ENCODE peak calls at places on chromosomes 1 and 21, in four cellular contexts. One of them, this sample, is unnamed. For H3K36me3, the result is how much of the 10 kb centered on the place peaks cover.

GRCh38 chr1:59696421-59697115 is 118.2 kb upstream of the HOOK1 start:
- DNase-seq in ovary: no peak
- DNase-seq in mesendoderm: no peak
- DNase-seq in spleen: no peak
- DNase-seq in this sample: no peak

GRCh38 chr1:93905734-93906133 is 3.5 kb downstream of the GCLM start:
- DNase-seq in mesendoderm: no peak
- DNase-seq in ovary: no peak
- DNase-seq in spleen: no peak
- DNase-seq in this sample: no peak

GRCh38 chr1:167949770-167950169 is 12.9 kb upstream of the MPC2 start:
- DNase-seq in spleen: no peak
- DNase-seq in mesendoderm: no peak
- DNase-seq in ovary: no peak
- DNase-seq in this sample: no peak

GRCh38 chr1:201880928-201881571 is 7.6 kb upstream of the SHISA4 start:
- DNase-seq in mesendoderm: no peak
- DNase-seq in spleen: no peak
- DNase-seq in ovary: no peak
- DNase-seq in this sample: no peak

GRCh38 chr1:30373471-30374399 is 349.6 kb downstream of the MATN1 start:
- DNase-seq in spleen: no peak
- DNase-seq in ovary: no peak
- DNase-seq in mesendoderm: no peak
- DNase-seq in this sample: no peak

GRCh38 chr1:41493117-41493536 is 8.6 kb upstream of the EDN2 start:
- DNase-seq in spleen: no peak
- DNase-seq in mesendoderm: no peak
- DNase-seq in ovary: no peak
- DNase-seq in this sample: no peak

GRCh38 chr1:244319283-244320132 is 132.2 kb downstream of the ADSS2 start:
- DNase-seq in ovary: no peak
- DNase-seq in spleen: no peak
- DNase-seq in mesendoderm: no peak
- DNase-seq in this sample: peak

GRCh38 chr1:117116784-117117130 is 4.8 kb downstream of the TRIM45 start:
- DNase-seq in spleen: no peak
- DNase-seq in mesendoderm: no peak
- DNase-seq in ovary: no peak
- DNase-seq in this sample: no peak

GRCh38 chr1:54107131-54107530 is 45.7 kb downstream of the CDCP2 start:
- DNase-seq in spleen: no peak
- DNase-seq in mesendoderm: peak
- DNase-seq in ovary: no peak
- DNase-seq in this sample: no peak

GRCh38 chr1:169160845-169161511 is 54.5 kb downstream of the ATP1B1 start:
- DNase-seq in mesendoderm: no peak
- DNase-seq in ovary: no peak
- DNase-seq in spleen: no peak
- DNase-seq in this sample: no peak

GRCh38 chr1:88922214-88922613 is 30.8 kb upstream of the GTF2B start:
- DNase-seq in mesendoderm: peak
- DNase-seq in ovary: no peak
- DNase-seq in spleen: no peak
- DNase-seq in this sample: no peak

GRCh38 chr21:41048636-41049035 is 119.3 kb upstream of the BACE2 start:
- DNase-seq in spleen: no peak
- DNase-seq in mesendoderm: no peak
- DNase-seq in ovary: no peak
- DNase-seq in this sample: no peak

GRCh38 chr1:215263636-215264035 is 181.1 kb downstream of the KCNK2 start:
- DNase-seq in mesendoderm: no peak
- DNase-seq in ovary: no peak
- DNase-seq in spleen: no peak
- DNase-seq in this sample: no peak

GRCh38 chr1:205324781-205325180 is 3.2 kb upstream of the NUAK2 start:
- DNase-seq in ovary: no peak
- DNase-seq in mesendoderm: peak
- DNase-seq in spleen: no peak
- DNase-seq in this sample: no peak

GRCh38 chr1:92186081-92186480 is 31.6 kb upstream of the C1orf146 start:
- DNase-seq in ovary: no peak
- DNase-seq in spleen: no peak
- DNase-seq in mesendoderm: no peak
- DNase-seq in this sample: no peak

GRCh38 chr1:227234998-227235405 is 83.3 kb downstream of the CDC42BPA start:
- DNase-seq in ovary: no peak
- DNase-seq in mesendoderm: peak
- DNase-seq in spleen: no peak
- DNase-seq in this sample: no peak

GRCh38 chr1:40143891-40144575 is 17.2 kb upstream of the RLF start:
- DNase-seq in ovary: peak
- DNase-seq in spleen: no peak
- DNase-seq in mesendoderm: peak
- DNase-seq in this sample: peak

GRCh38 chr1:151371744-151372410 is 628 bp downstream of the SELENBP1 start:
- DNase-seq in ovary: peak
- DNase-seq in spleen: no peak
- DNase-seq in mesendoderm: no peak
- DNase-seq in this sample: no peak

GRCh38 chr1:218401896-218402770 is 57.0 kb downstream of the TGFB2 start:
- DNase-seq in ovary: no peak
- DNase-seq in mesendoderm: no peak
- DNase-seq in spleen: no peak
- DNase-seq in this sample: no peak

GRCh38 chr1:184152502-184152901 is 101.0 kb downstream of the TSEN15 start:
- DNase-seq in spleen: no peak
- DNase-seq in ovary: no peak
- DNase-seq in mesendoderm: no peak
- DNase-seq in this sample: no peak

GRCh38 chr1:54253480-54253879 is 53.5 kb downstream of the MRPL37 start:
- DNase-seq in ovary: no peak
- DNase-seq in mesendoderm: peak
- DNase-seq in spleen: no peak
- DNase-seq in this sample: no peak

GRCh38 chr1:22914633-22915217 is 57.9 kb downstream of the LACTBL1 start:
- DNase-seq in mesendoderm: peak
- DNase-seq in ovary: no peak
- DNase-seq in spleen: no peak
- DNase-seq in this sample: no peak

GRCh38 chr1:222225171-222225570 is 322.7 kb downstream of the HHIPL2 start:
- DNase-seq in spleen: no peak
- DNase-seq in mesendoderm: no peak
- DNase-seq in ovary: no peak
- DNase-seq in this sample: no peak

GRCh38 chr1:41221995-41222991 is 19.8 kb downstream of the SCMH1 start:
- DNase-seq in ovary: no peak
- DNase-seq in spleen: no peak
- DNase-seq in mesendoderm: no peak
- DNase-seq in this sample: no peak

GRCh38 chr21:46188226-46189212 is 4.3 kb upstream of the SPATC1L start:
- DNase-seq in spleen: no peak
- DNase-seq in ovary: no peak
- DNase-seq in mesendoderm: peak
- DNase-seq in this sample: no peak

GRCh38 chr21:40671721-40672120 is 175.2 kb downstream of the DSCAM start:
- DNase-seq in ovary: no peak
- DNase-seq in mesendoderm: no peak
- DNase-seq in spleen: no peak
- DNase-seq in this sample: no peak

GRCh38 chr1:115475901-115476300 is 137.9 kb upstream of the NGF start:
- DNase-seq in spleen: no peak
- DNase-seq in mesendoderm: no peak
- DNase-seq in ovary: no peak
- DNase-seq in this sample: no peak

GRCh38 chr1:27973771-27974452 is 14.1 kb downstream of the XKR8 start:
- DNase-seq in spleen: no peak
- DNase-seq in ovary: no peak
- DNase-seq in mesendoderm: no peak
- DNase-seq in this sample: no peak

DNA sequence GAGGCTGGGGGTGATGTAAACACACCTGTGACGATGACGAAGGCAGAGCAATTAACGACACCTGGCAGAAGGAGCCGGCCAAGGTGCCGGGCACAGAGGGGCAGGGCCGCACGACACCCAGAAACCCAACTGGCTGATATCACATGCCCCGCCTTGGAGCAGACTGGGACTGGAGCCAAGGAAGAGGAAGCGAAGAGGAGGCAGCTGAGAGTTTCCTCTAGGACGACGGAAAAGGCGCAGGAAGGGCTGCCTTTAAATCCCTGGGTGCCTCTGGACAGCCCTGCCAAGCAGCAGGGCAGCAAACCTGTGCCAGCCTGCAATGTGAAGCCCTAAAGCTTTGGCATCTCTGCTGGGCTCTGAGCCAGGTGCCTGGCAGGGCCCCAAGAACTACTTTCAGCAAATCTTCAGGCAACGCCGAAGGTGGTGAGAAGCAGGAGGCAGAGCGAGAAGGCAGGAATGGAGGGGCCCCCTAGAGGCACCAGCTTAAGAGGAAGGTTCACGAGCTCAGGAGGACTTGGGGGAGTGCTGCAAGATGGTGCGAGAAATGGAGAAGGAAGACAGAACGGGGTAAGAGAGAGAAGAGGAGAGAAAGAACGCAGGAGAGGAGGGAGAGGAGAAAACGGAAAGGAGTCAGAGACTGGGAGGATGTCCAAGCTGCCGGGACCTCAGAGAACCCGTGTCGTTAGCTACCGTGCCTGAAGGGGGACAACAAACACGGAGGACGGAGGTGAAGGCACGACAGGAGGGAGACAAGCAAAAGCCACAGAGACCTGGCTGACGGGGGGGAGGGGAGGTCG is 25.3 kb upstream of the PEF1 start:
- DNase-seq in ovary: peak
- DNase-seq in spleen: no peak
- DNase-seq in mesendoderm: peak
- DNase-seq in this sample: peak
- H3K27ac ChIP-seq in ovary: peak
- H3K27ac ChIP-seq in spleen: no peak
- H3K27ac ChIP-seq in mesendoderm: no peak
- H3K27ac ChIP-seq in this sample: no peak

GRCh38 chr1:47722909-47723580 is 274.1 kb downstream of the TRABD2B start:
- DNase-seq in ovary: no peak
- DNase-seq in mesendoderm: no peak
- DNase-seq in spleen: no peak
- DNase-seq in this sample: no peak

GRCh38 chr1:47725732-47726495 is 271.3 kb downstream of the TRABD2B start:
- DNase-seq in spleen: peak
- DNase-seq in mesendoderm: peak
- DNase-seq in ovary: peak
- DNase-seq in this sample: peak

GRCh38 chr1:47726496-47726855 is 270.7 kb downstream of the TRABD2B start:
- DNase-seq in mesendoderm: no peak
- DNase-seq in spleen: no peak
- DNase-seq in ovary: no peak
- DNase-seq in this sample: no peak

GRCh38 chr1:47725000-47725731 is 272.0 kb downstream of the TRABD2B start:
- DNase-seq in mesendoderm: peak
- DNase-seq in ovary: no peak
- DNase-seq in spleen: no peak
- DNase-seq in this sample: no peak

DNA sequence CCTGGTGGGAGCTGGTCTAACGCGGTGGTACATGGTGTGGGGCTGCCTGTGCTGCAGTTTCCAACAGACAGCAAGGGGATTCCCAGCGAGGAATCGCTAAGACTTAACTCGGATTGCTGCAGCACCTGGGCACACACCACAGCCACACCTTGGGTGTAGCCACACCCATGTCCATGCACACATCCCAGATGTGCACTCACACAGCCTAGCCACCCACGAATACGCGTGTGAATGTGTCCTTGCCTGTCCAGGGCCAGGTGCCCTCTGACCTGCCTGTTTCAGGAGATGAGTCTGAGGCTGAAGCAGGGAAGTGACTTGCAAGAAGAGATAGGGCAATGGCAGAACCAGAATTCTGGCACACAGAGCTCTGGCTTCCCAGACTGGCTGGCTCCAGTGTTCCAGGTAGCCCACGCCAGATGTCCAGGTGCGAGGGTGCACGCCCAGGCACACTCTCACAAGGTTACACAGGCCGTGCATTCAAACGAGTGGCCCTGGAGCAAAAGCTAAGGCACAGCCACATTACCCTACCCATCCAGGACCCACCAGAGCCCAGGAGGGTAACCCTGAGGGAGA is 272.7 kb downstream of the TRABD2B start:
- DNase-seq in ovary: no peak
- DNase-seq in mesendoderm: no peak
- DNase-seq in spleen: no peak
- DNase-seq in this sample: no peak
- H3K4me3 ChIP-seq in ovary: no peak
- H3K4me3 ChIP-seq in mesendoderm: no peak
- H3K4me3 ChIP-seq in spleen: no peak
- H3K4me3 ChIP-seq in this sample: no peak

GRCh38 chr1:112540395-112540794 is 31.6 kb downstream of the WNT2B start:
- DNase-seq in ovary: no peak
- DNase-seq in spleen: no peak
- DNase-seq in mesendoderm: no peak
- DNase-seq in this sample: no peak

GRCh38 chr1:112533029-112533428 is 24.3 kb downstream of the WNT2B start:
- DNase-seq in mesendoderm: peak
- DNase-seq in ovary: no peak
- DNase-seq in spleen: no peak
- DNase-seq in this sample: no peak

GRCh38 chr1:112537451-112537850 is 28.7 kb downstream of the WNT2B start:
- DNase-seq in ovary: no peak
- DNase-seq in mesendoderm: no peak
- DNase-seq in spleen: no peak
- DNase-seq in this sample: no peak

GRCh38 chr1:112538883-112539282 is 30.1 kb downstream of the WNT2B start:
- DNase-seq in spleen: no peak
- DNase-seq in mesendoderm: no peak
- DNase-seq in ovary: no peak
- DNase-seq in this sample: no peak

GRCh38 chr1:112536561-112536960 is 27.8 kb downstream of the WNT2B start:
- DNase-seq in mesendoderm: no peak
- DNase-seq in spleen: no peak
- DNase-seq in ovary: no peak
- DNase-seq in this sample: no peak
- H3K36me3 ChIP-seq in mesendoderm: under half
- H3K36me3 ChIP-seq in spleen: under half
- H3K36me3 ChIP-seq in ovary: under half
- H3K36me3 ChIP-seq in this sample: under half

GRCh38 chr1:10401281-10401680 is 2.4 kb downstream of the PGD start:
- DNase-seq in ovary: no peak
- DNase-seq in spleen: no peak
- DNase-seq in mesendoderm: peak
- DNase-seq in this sample: no peak
- H3K27ac ChIP-seq in ovary: no peak
- H3K27ac ChIP-seq in spleen: peak
- H3K27ac ChIP-seq in mesendoderm: no peak
- H3K27ac ChIP-seq in this sample: peak

GRCh38 chr1:226009650-226010044 is 10.5 kb upstream of the SDE2 start:
- DNase-seq in ovary: no peak
- DNase-seq in mesendoderm: no peak
- DNase-seq in spleen: no peak
- DNase-seq in this sample: no peak
- H3K4me3 ChIP-seq in ovary: no peak
- H3K4me3 ChIP-seq in mesendoderm: no peak
- H3K4me3 ChIP-seq in spleen: no peak
- H3K4me3 ChIP-seq in this sample: no peak